ENCODE peak calls at places on chromosomes 5 and 9, in nine cellular contexts. C is body of pancreas; P is brain microvascular endothelial cell; N is right cardiac atrium; U is CD8-positive, alpha-beta memory T cell; H is ovary; F is aorta; T is cardiac muscle cell; V is psoas muscle. S is an unnamed sample.

GRCh38 chr5:62938927-62939326 is 360.3 kb downstream of the LRRC70 start:
- DNase-seq in U (no peak), C (no peak), N (no peak), H (no peak), P (peak), F (no peak), T (peak), V (no peak), S (no peak)

GRCh38 chr9:69672828-69673640 is 863 bp upstream of the APBA1 start:
- DNase-seq in H (peak), C (peak), V (peak), N (peak), U (peak), F (peak), P (peak), T (peak), S (peak)

GRCh38 chr5:180291234-180291940 is 496 bp downstream of the MAPK9 start:
- DNase-seq in P (no peak), V (no peak), U (no peak), F (no peak), C (peak), T (no peak), N (peak), H (peak), S (no peak)

GRCh38 chr5:76788362-76788761 is 30.5 kb upstream of the F2RL1 start:
- DNase-seq in U (no peak), V (no peak), C (peak), F (no peak), H (no peak), P (no peak), T (no peak), N (peak), S (no peak)

GRCh38 chr5:42642006-42642405 is 114.6 kb upstream of the CCDC152 start:
- DNase-seq in F (no peak), P (no peak), H (no peak), U (no peak), T (no peak), V (no peak), N (no peak), C (no peak), S (no peak)

GRCh38 chr9:101325053-101325452 is 59.8 kb downstream of the BAAT start:
- DNase-seq in V (no peak), U (no peak), C (no peak), N (no peak), F (no peak), P (no peak), T (no peak), H (no peak), S (no peak)

GRCh38 chr5:129766798-129767197 is 18.9 kb downstream of the MINAR2 start:
- DNase-seq in U (no peak), C (no peak), F (no peak), H (no peak), T (no peak), N (no peak), P (no peak), V (no peak), S (no peak)

GRCh38 chr9:129954868-129955550 is 88.0 kb downstream of the FNBP1 start:
- DNase-seq in F (no peak), P (no peak), U (no peak), V (no peak), N (no peak), C (no peak), H (no peak), T (peak), S (no peak)

GRCh38 chr9:70324963-70325362 is 66.2 kb downstream of the SMC5 start:
- DNase-seq in T (peak), H (no peak), V (no peak), C (no peak), P (no peak), F (no peak), U (no peak), N (no peak), S (no peak)

GRCh38 chr9:116765009-116765408 is 77.9 kb downstream of the TRIM32 start:
- DNase-seq in P (no peak), U (no peak), T (no peak), C (no peak), N (no peak), H (no peak), F (no peak), V (no peak), S (no peak)

GRCh38 chr9:89661391-89661949 is 56.7 kb downstream of the GADD45G start:
- DNase-seq in F (no peak), V (no peak), U (no peak), C (peak), T (no peak), H (no peak), P (no peak), N (no peak), S (peak)
- H3K4me3 ChIP-seq in F (no peak), V (peak), U (no peak), C (no peak), T (no peak), H (no peak), P (no peak), N (no peak), S (no peak)

GRCh38 chr5:3886521-3887461 is 291.2 kb downstream of the IRX1 start:
- DNase-seq in V (no peak), N (no peak), U (no peak), F (no peak), P (no peak), T (no peak), C (no peak), H (no peak), S (no peak)
- H3K27ac ChIP-seq in V (no peak), N (no peak), U (no peak), F (no peak), P (no peak), T (peak), C (no peak), H (no peak), S (no peak)

GRCh38 chr5:119309290-119309818 is 46.5 kb upstream of the TNFAIP8 start:
- DNase-seq in C (no peak), N (no peak), P (no peak), T (no peak), F (no peak), H (no peak), U (no peak), V (no peak), S (no peak)
- H3K4me3 ChIP-seq in C (no peak), N (no peak), P (no peak), T (no peak), F (no peak), H (no peak), U (peak), V (no peak), S (no peak)

DNA sequence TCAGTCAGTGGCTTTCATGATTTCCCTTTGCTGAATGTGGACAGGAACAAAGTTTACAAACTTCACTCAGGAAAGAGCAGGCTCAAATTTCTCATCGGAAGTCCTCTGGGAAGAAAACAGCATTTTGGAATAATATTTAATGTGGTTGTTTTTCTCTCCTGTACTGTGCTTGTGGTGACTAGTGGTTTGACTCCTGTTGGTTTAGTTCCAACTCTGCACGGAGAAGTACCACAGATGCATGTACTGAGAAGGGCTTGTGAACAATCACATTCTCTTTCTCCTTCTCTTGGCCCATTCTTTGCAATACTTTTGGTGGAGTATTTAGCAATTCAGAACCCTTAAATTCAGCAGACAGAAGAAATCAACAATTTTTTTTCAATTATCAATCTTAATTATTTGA is 13.3 kb downstream of the MPDZ start:
- DNase-seq in F (no peak), U (no peak), P (peak), C (no peak), V (no peak), H (no peak), N (no peak), T (peak), S (no peak)
- H3K27ac ChIP-seq in F (no peak), U (no peak), P (peak), C (no peak), V (peak), H (no peak), N (no peak), T (no peak), S (no peak)

GRCh38 chr5:6673031-6673430 is 39.8 kb downstream of the SRD5A1 start:
- DNase-seq in N (no peak), F (no peak), P (no peak), U (no peak), T (no peak), C (no peak), H (no peak), V (no peak), S (no peak)
- H3K4me3 ChIP-seq in N (no peak), F (no peak), P (no peak), U (no peak), T (no peak), C (no peak), H (no peak), V (no peak), S (no peak)